ENCODE peak calls at places on chromosome 12, in five cellular contexts. H, C, K, T and B are unnamed samples.

GRCh38 chr12:51972849-51973273 is 21.4 kb downstream of the ACVR1B start:
- DNase-seq in C (no peak), H (peak), T (peak), K (no peak), B (no peak)

GRCh38 chr12:47346251-47347019 is 266.7 kb upstream of the AMIGO2 start:
- DNase-seq in K (no peak), H (no peak), C (no peak), T (no peak), B (no peak)

GRCh38 chr12:57001448-57001906 is 4.9 kb downstream of the ZBTB39 start:
- DNase-seq in K (peak), H (peak), T (peak), C (peak), B (peak)

GRCh38 chr12:120944645-120945217 is 33.6 kb upstream of the HNF1A start:
- DNase-seq in C (peak), K (peak), H (peak), T (peak), B (no peak)

GRCh38 chr12:121536058-121536928 is 44.5 kb downstream of the KDM2B start:
- DNase-seq in T (peak), H (peak), K (peak), C (peak), B (peak)

GRCh38 chr12:85280138-85280983 is at the start of gene ALX1:
- DNase-seq in K (no peak), C (no peak), T (peak), H (peak), B (no peak)

GRCh38 chr12:3083949-3084348 is 6.8 kb downstream of the TSPAN9 start:
- DNase-seq in C (no peak), H (no peak), T (peak), K (no peak), B (no peak)

GRCh38 chr12:104596128-104596799 is 139.5 kb downstream of the CHST11 start:
- DNase-seq in K (no peak), T (peak), H (no peak), C (no peak), B (no peak)

GRCh38 chr12:89501793-89502192 is 22.8 kb downstream of the GALNT4 start:
- DNase-seq in C (no peak), T (no peak), K (no peak), H (no peak), B (no peak)

GRCh38 chr12:45988259-45988658 is 2.1 kb downstream of the SCAF11 start:
- DNase-seq in C (no peak), H (no peak), K (peak), T (peak), B (no peak)

GRCh38 chr12:111085100-111085499 is 164.7 kb upstream of the MYL2 start:
- DNase-seq in C (no peak), H (no peak), K (no peak), T (no peak), B (no peak)

GRCh38 chr12:30643366-30643765 is 52.3 kb downstream of the IPO8 start:
- DNase-seq in H (no peak), K (no peak), T (peak), C (no peak), B (no peak)

GRCh38 chr12:122421263-122421814 is 1.1 kb downstream of the CLIP1 start:
- DNase-seq in C (no peak), K (peak), T (peak), H (peak), B (peak)

GRCh38 chr12:122820838-122821271 is 14.4 kb upstream of the HIP1R start:
- DNase-seq in T (no peak), H (peak), K (peak), C (peak), B (no peak)

GRCh38 chr12:4566474-4566873 is 4.5 kb downstream of the DYRK4 start:
- DNase-seq in C (no peak), H (no peak), K (peak), T (no peak), B (no peak)